ENCODE peak calls at places on chromosomes 1 and 21, in five cellular contexts. W, V, Z, L and F are unnamed samples.

GRCh38 chr1:86515597-86515996 is 31.3 kb upstream of the CLCA4 start:
- DNase-seq in W (no peak), V (peak), Z (no peak), L (no peak), F (no peak)

GRCh38 chr1:25006770-25007169 is 76.7 kb upstream of the RUNX3 start:
- DNase-seq in W (no peak), V (no peak), Z (no peak), L (no peak), F (no peak)

GRCh38 chr1:82445827-82446226 is 645.1 kb downstream of the ADGRL2 start:
- DNase-seq in W (no peak), V (no peak), Z (no peak), L (no peak), F (no peak)

GRCh38 chr21:45562401-45562800 is 20.2 kb upstream of the SLC19A1 start:
- DNase-seq in W (no peak), V (no peak), Z (no peak), L (no peak), F (no peak)

GRCh38 chr1:234556245-234556943 is 53.6 kb downstream of the IRF2BP2 start:
- DNase-seq in W (no peak), V (no peak), Z (no peak), L (no peak), F (no peak)

GRCh38 chr1:100767176-100767876 is 47.8 kb downstream of the VCAM1 start:
- DNase-seq in W (no peak), V (peak), Z (no peak), L (no peak), F (no peak)

GRCh38 chr1:177571485-177572076 is 398.3 kb downstream of the SEC16B start:
- DNase-seq in W (no peak), V (no peak), Z (no peak), L (no peak), F (no peak)

GRCh38 chr1:210132582-210132981 is 100.0 kb upstream of the SERTAD4 start:
- DNase-seq in W (no peak), V (peak), Z (no peak), L (no peak), F (no peak)

GRCh38 chr1:15882665-15883064 is 35.2 kb downstream of the SPEN start:
- DNase-seq in W (no peak), V (no peak), Z (peak), L (no peak), F (no peak)

GRCh38 chr1:40818264-40818961 is 34.8 kb downstream of the KCNQ4 start:
- DNase-seq in W (peak), V (peak), Z (peak), L (peak), F (peak)

GRCh38 chr1:20896824-20897223 is 109.7 kb upstream of the HP1BP3 start:
- DNase-seq in W (no peak), V (no peak), Z (no peak), L (no peak), F (no peak)

GRCh38 chr21:35850029-35850428 is 210.3 kb downstream of the SETD4 start:
- DNase-seq in W (no peak), V (no peak), Z (no peak), L (no peak), F (no peak)

GRCh38 chr1:230899845-230900251 is 31.5 kb upstream of the C1orf198 start:
- DNase-seq in W (no peak), V (no peak), Z (no peak), L (no peak), F (no peak)

GRCh38 chr1:247347395-247348222 is 15.9 kb upstream of the ZNF496 start:
- DNase-seq in W (no peak), V (no peak), Z (no peak), L (peak), F (no peak)

GRCh38 chr21:46424062-46424591 is 34.6 kb upstream of the DIP2A start:
- DNase-seq in W (peak), V (no peak), Z (no peak), L (peak), F (no peak)

GRCh38 chr21:38768385-38769071 is 37.2 kb upstream of the ETS2 start:
- DNase-seq in W (no peak), V (no peak), Z (no peak), L (no peak), F (peak)

GRCh38 chr1:230170153-230170547 is 103.1 kb downstream of the GALNT2 start:
- DNase-seq in W (no peak), V (no peak), Z (no peak), L (no peak), F (no peak)

GRCh38 chr1:145985502-145986439 is 10.6 kb downstream of the TXNIP start:
- DNase-seq in W (no peak), V (peak), Z (no peak), L (peak), F (no peak)

GRCh38 chr21:42375141-42375905 is 9.0 kb upstream of the TFF1 start:
- DNase-seq in W (no peak), V (no peak), Z (no peak), L (peak), F (no peak)

GRCh38 chr1:14113841-14114567 is 414.0 kb downstream of the PRDM2 start:
- DNase-seq in W (no peak), V (no peak), Z (peak), L (no peak), F (no peak)

GRCh38 chr1:6245086-6245868 is 1.3 kb downstream of the HES3 start:
- DNase-seq in W (peak), V (peak), Z (peak), L (peak), F (peak)